ENCODE peak calls at places on chromosomes 11 and 22, in eight cellular contexts. Z is fibroblast of the conjunctiva, R is pons, U is GM04504, H is RWPE1, K is amniotic stem cell, M is NCI-H2081, S is kidney. V is an unnamed sample.

GRCh38 chr11:3822312-3822711 is 14.0 kb downstream of the PGAP2 start:
- DNase-seq in S (no peak), M (no peak), U (no peak), Z (no peak), K (no peak), R (no peak), H (no peak), V (no peak)

GRCh38 chr11:65927904-65928397 is 8.7 kb downstream of the DRAP1 start:
- DNase-seq in M (no peak), R (peak), K (no peak), H (no peak), S (peak), U (no peak), Z (no peak), V (no peak)

GRCh38 chr11:94613120-94613519 is 46.0 kb downstream of the PIWIL4 start:
- DNase-seq in M (no peak), Z (no peak), S (no peak), U (no peak), H (no peak), K (no peak), R (no peak), V (no peak)

GRCh38 chr22:19483481-19484244 is 3.9 kb downstream of the CDC45 start:
- DNase-seq in M (no peak), K (no peak), H (no peak), R (no peak), S (no peak), Z (no peak), U (no peak), V (peak)

GRCh38 chr11:84866922-84867321 is 760.2 kb downstream of the DLG2 start:
- DNase-seq in U (no peak), Z (no peak), H (no peak), M (no peak), K (no peak), S (no peak), R (no peak), V (no peak)

GRCh38 chr22:42711895-42712837 is 8.5 kb downstream of the A4GALT start:
- DNase-seq in Z (no peak), M (no peak), H (no peak), S (no peak), R (no peak), U (no peak), K (no peak), V (peak)

GRCh38 chr11:64790205-64791095 is 12.1 kb upstream of the SF1 start:
- DNase-seq in Z (no peak), H (no peak), R (no peak), M (no peak), K (no peak), S (peak), U (no peak), V (no peak)

GRCh38 chr11:73210916-73211667 is 7.0 kb upstream of the P2RY2 start:
- DNase-seq in K (no peak), H (no peak), R (no peak), Z (no peak), M (no peak), U (no peak), S (no peak), V (peak)

GRCh38 chr22:23419931-23420330 is 160.2 kb downstream of the IGLL1 start:
- DNase-seq in S (no peak), Z (no peak), K (no peak), H (no peak), M (no peak), U (no peak), R (no peak), V (no peak)

GRCh38 chr11:6530848-6531247 is 33.8 kb downstream of the DNHD1 start:
- DNase-seq in H (no peak), K (no peak), Z (no peak), S (no peak), M (no peak), R (no peak), U (no peak), V (no peak)

GRCh38 chr11:13963169-13963948 is 836 bp downstream of the SPON1 start:
- DNase-seq in S (peak), M (no peak), U (no peak), H (no peak), K (no peak), Z (no peak), R (no peak), V (no peak)

GRCh38 chr22:50473088-50473487 is 1.7 kb downstream of the SBF1 start:
- DNase-seq in H (no peak), S (peak), Z (no peak), U (no peak), M (no peak), K (no peak), R (no peak), V (no peak)

GRCh38 chr11:123630126-123630531 is 24.3 kb downstream of the SCN3B start:
- DNase-seq in U (no peak), Z (no peak), R (no peak), K (no peak), M (no peak), H (no peak), S (no peak), V (peak)

GRCh38 chr11:79182794-79183193 is 258.0 kb downstream of the TENM4 start:
- DNase-seq in K (peak), M (no peak), H (no peak), Z (peak), R (no peak), S (no peak), U (peak), V (no peak)

GRCh38 chr11:47858169-47858543 is 10.0 kb upstream of the NUP160 start:
- DNase-seq in M (no peak), S (no peak), U (peak), R (no peak), H (peak), K (peak), Z (peak), V (peak)

GRCh38 chr11:21415566-21415965 is 746.2 kb downstream of the NELL1 start:
- DNase-seq in M (peak), R (no peak), H (no peak), Z (no peak), U (no peak), S (no peak), K (no peak), V (no peak)

GRCh38 chr22:36822581-36822980 is 5.7 kb upstream of the PVALB start:
- DNase-seq in K (no peak), H (no peak), S (no peak), R (no peak), M (no peak), U (no peak), Z (no peak), V (no peak)

GRCh38 chr11:69274531-69275016 is 19.4 kb upstream of the MYEOV start:
- DNase-seq in U (no peak), H (peak), R (no peak), S (peak), K (no peak), Z (no peak), M (no peak), V (no peak)

GRCh38 chr11:69138265-69138664 is 17.5 kb upstream of the SMIM38 start:
- DNase-seq in Z (peak), K (no peak), S (no peak), R (no peak), U (peak), M (no peak), H (peak), V (peak)

GRCh38 chr11:129652828-129653227 is 162.8 kb upstream of the TMEM45B start:
- DNase-seq in K (no peak), Z (peak), M (no peak), R (no peak), S (no peak), U (no peak), H (peak), V (no peak)

GRCh38 chr11:111718436-111719325 is 47.5 kb downstream of the PPP2R1B start:
- DNase-seq in Z (no peak), M (no peak), U (no peak), K (no peak), H (peak), R (no peak), S (no peak), V (no peak)

GRCh38 chr11:83409476-83409875 is 123.3 kb upstream of the CCDC90B start:
- DNase-seq in M (no peak), U (no peak), K (no peak), Z (no peak), R (no peak), S (no peak), H (no peak), V (no peak)

GRCh38 chr22:16912281-16912680 is 87.1 kb upstream of the XKR3 start:
- DNase-seq in M (no peak), S (no peak), H (no peak), U (no peak), K (no peak), Z (no peak), R (no peak), V (no peak)

GRCh38 chr11:69437001-69437875 is 44.2 kb upstream of the LINC01488 start:
- DNase-seq in M (no peak), K (no peak), Z (no peak), S (peak), R (no peak), H (peak), U (no peak), V (no peak)

GRCh38 chr11:117143390-117143789 is 697 bp upstream of the PAFAH1B2 start:
- DNase-seq in H (peak), K (no peak), U (no peak), Z (no peak), S (no peak), M (peak), R (peak), V (peak)

V was measured in amniotic epithelial cell.